ENCODE peak calls at places on chromosomes 11 and 22, in six cellular contexts. G is stimulated activated CD8-positive, alpha-beta memory T cell treated with anti-CD3 and anti-CD28 coated beads, Interleukin-4, amount 100 ng/mL, for 1 hour; I is AG04450; V is activated gamma-delta T cell treated with anti-CD3 and anti-CD28 coated beads, Interleukin-2, amount 50 U/mL, for 16 hours; M is substantia nigra; O is activated CD4-positive, alpha-beta T cell treated with anti-CD3 and anti-CD28 coated beads for 24 hours. D is an unnamed sample.

GRCh38 chr11:80096736-80097135 is 655.9 kb upstream of the TENM4 start:
- DNase-seq in G (no peak), I (peak; percentile 26), V (no peak), M (no peak), O (no peak), D (no peak)

GRCh38 chr11:68432874-68433273 is 27.7 kb upstream of the PPP6R3 start:
- DNase-seq in G (no peak), I (no peak), V (no peak), M (no peak), O (no peak), D (no peak)

GRCh38 chr22:46070215-46070721 is 80.1 kb upstream of the PPARA start:
- DNase-seq in G (no peak), I (no peak), V (no peak), M (no peak), O (no peak), D (no peak)

GRCh38 chr11:27485930-27486773 is 13.6 kb upstream of the LGR4 start:
- DNase-seq in G (no peak), I (no peak), V (peak; percentile 19), M (no peak), O (no peak), D (peak; percentile 51)

GRCh38 chr11:13261600-13262061 is 16.0 kb upstream of the BMAL1 start:
- DNase-seq in G (no peak), I (peak; percentile 26), V (no peak), M (no peak), O (no peak), D (no peak)

GRCh38 chr11:114215871-114216803 is 80.1 kb upstream of the NNMT start:
- DNase-seq in G (no peak), I (no peak), V (no peak), M (no peak), O (no peak), D (no peak)

GRCh38 chr11:97364047-97364446 is 974.2 kb downstream of the JRKL start:
- DNase-seq in G (no peak), I (no peak), V (no peak), M (no peak), O (no peak), D (no peak)

GRCh38 chr22:37763652-37764051 is 44.1 kb upstream of the GCAT start:
- DNase-seq in G (no peak), I (no peak), V (no peak), M (no peak), O (no peak), D (no peak)

GRCh38 chr11:113161671-113162589 is 152.5 kb upstream of the TTC12 start:
- DNase-seq in G (no peak), I (no peak), V (no peak), M (no peak), O (no peak), D (no peak)

GRCh38 chr11:100639140-100639539 is 47.9 kb upstream of the ARHGAP42 start:
- DNase-seq in G (no peak), I (peak; percentile 51), V (no peak), M (no peak), O (no peak), D (peak; percentile 71)

GRCh38 chr11:126840201-126840886 is 160.2 kb downstream of the KIRREL3 start:
- DNase-seq in G (no peak), I (no peak), V (no peak), M (no peak), O (no peak), D (no peak)

GRCh38 chr11:100774859-100775258 is 87.8 kb downstream of the ARHGAP42 start:
- DNase-seq in G (no peak), I (no peak), V (no peak), M (no peak), O (no peak), D (no peak)

GRCh38 chr11:73939096-73939495 is 11.7 kb upstream of the DNAJB13 start:
- DNase-seq in G (no peak), I (no peak), V (no peak), M (no peak), O (no peak), D (no peak)

GRCh38 chr11:34869425-34869824 is 46.8 kb downstream of the APIP start:
- DNase-seq in G (no peak), I (no peak), V (no peak), M (no peak), O (no peak), D (no peak)

GRCh38 chr11:121372028-121372427 is 79.5 kb downstream of the SC5D start:
- DNase-seq in G (no peak), I (no peak), V (no peak), M (no peak), O (no peak), D (no peak)

GRCh38 chr11:69172674-69173073 is 16.9 kb downstream of the SMIM38 start:
- DNase-seq in G (no peak), I (no peak), V (no peak), M (no peak), O (no peak), D (no peak)

GRCh38 chr11:66061268-66061667 is 8.8 kb upstream of the PACS1 start:
- DNase-seq in G (no peak), I (no peak), V (no peak), M (no peak), O (no peak), D (no peak)

GRCh38 chr11:116702772-116703360 is 69.9 kb downstream of the BUD13 start:
- DNase-seq in G (no peak), I (no peak), V (no peak), M (no peak), O (no peak), D (peak; percentile 66)

GRCh38 chr22:41943661-41944209 is 3.2 kb downstream of the CENPM start:
- DNase-seq in G (no peak), I (no peak), V (no peak), M (no peak), O (no peak), D (peak; percentile 40)

GRCh38 chr22:33210129-33210784 is 152.1 kb upstream of the SYN3 start:
- DNase-seq in G (no peak), I (no peak), V (no peak), M (no peak), O (no peak), D (no peak)

GRCh38 chr11:121525376-121525775 is 72.6 kb upstream of the SORL1-AS1 start:
- DNase-seq in G (no peak), I (no peak), V (no peak), M (no peak), O (no peak), D (no peak)

GRCh38 chr11:11993814-11994213 is 14.6 kb downstream of the DKK3 start:
- DNase-seq in G (no peak), I (no peak), V (no peak), M (no peak), O (no peak), D (peak; percentile 57)

D was measured in putamen.